ENCODE peak calls at places on chromosomes 3 and 15, in ten cellular contexts. H is nucleus accumbens; J is effector CD4-positive, alpha-beta T cell; R is fibroblast of gingiva; F is left ventricle myocardium superior; G is occipital lobe; Y is astrocyte of the spinal cord; K is stimulated activated CD4-positive, alpha-beta T cell treated with anti-CD3 and anti-CD28 coated beads, Interleukin-2, amount 100 ng/mL, for 48 hours; O is activated effector memory CD4-positive, alpha-beta T cell treated with anti-CD3 and anti-CD28 coated beads, Interleukin-2, amount 50 U/mL, for 16 hours; P is naive thymus-derived CD4-positive, alpha-beta T cell. C is an unnamed sample.
A peak's percentile ranks its signal among the peaks of the same experiment; 100 is the strongest.

GRCh38 chr3:183828538-183828870 is 3.1 kb upstream of the MAP6D1 start:
- DNase-seq in H (no peak), Y (no peak), F (no peak), R (no peak), P (no peak), J (no peak), K (no peak), G (no peak), O (peak; percentile 34), C (no peak)

GRCh38 chr3:46948830-46949671 is 27.5 kb downstream of the CCDC12 start:
- DNase-seq in Y (no peak), K (no peak), O (no peak), R (no peak), F (peak; percentile 59), H (no peak), G (no peak), P (no peak), J (no peak), C (no peak)

GRCh38 chr3:37987751-37988179 is 2.8 kb upstream of the VILL start:
- DNase-seq in R (no peak), H (no peak), K (no peak), O (no peak), F (no peak), P (no peak), G (no peak), Y (no peak), J (no peak), C (no peak)

GRCh38 chr3:126421573-126422119 is 26.9 kb downstream of the CFAP100 start:
- DNase-seq in J (no peak), O (no peak), H (no peak), R (no peak), G (no peak), F (no peak), Y (no peak), P (no peak), K (no peak), C (no peak)

GRCh38 chr15:85318048-85318731 is 62.2 kb upstream of the AKAP13 start:
- DNase-seq in G (no peak), O (peak; percentile 68), K (no peak), Y (peak; percentile 97), F (no peak), J (no peak), H (no peak), P (no peak), R (peak; percentile 90), C (no peak)

GRCh38 chr3:167318996-167319615 is 61.0 kb downstream of the ZBBX start:
- DNase-seq in O (no peak), H (no peak), F (no peak), K (no peak), Y (no peak), R (no peak), G (no peak), P (no peak), J (no peak), C (no peak)

GRCh38 chr15:81050806-81051205 is 50.1 kb downstream of the TLNRD1 start:
- DNase-seq in Y (no peak), P (no peak), F (no peak), O (no peak), R (no peak), H (no peak), G (no peak), K (no peak), J (no peak), C (no peak)

GRCh38 chr3:127477396-127477795 is 113.1 kb downstream of the TPRA1 start:
- DNase-seq in P (no peak), F (no peak), R (no peak), K (no peak), Y (no peak), H (no peak), O (peak; percentile 19), G (no peak), J (no peak), C (no peak)

GRCh38 chr3:183812746-183813445 is 12.5 kb downstream of the MAP6D1 start:
- DNase-seq in R (no peak), F (no peak), G (peak; percentile 53), K (no peak), H (peak; percentile 64), O (peak; percentile 10), J (no peak), Y (no peak), P (no peak), C (no peak)

GRCh38 chr15:45948226-45948625 is 313.4 kb downstream of the SQOR start:
- DNase-seq in O (no peak), K (no peak), R (no peak), P (no peak), Y (peak; percentile 39), J (no peak), F (no peak), H (no peak), G (no peak), C (no peak)

GRCh38 chr3:194949592-194949991 is 263.9 kb downstream of the FAM43A start:
- DNase-seq in J (no peak), G (no peak), P (no peak), R (no peak), Y (no peak), O (no peak), F (no peak), H (no peak), K (no peak), C (no peak)

GRCh38 chr3:158713094-158713499 is 19.2 kb downstream of the RARRES1 start:
- DNase-seq in P (no peak), O (no peak), R (peak; percentile 37), H (peak; percentile 30), J (no peak), G (no peak), Y (peak; percentile 79), F (peak; percentile 50), K (no peak), C (no peak)

GRCh38 chr15:78225783-78226541 is 8.4 kb downstream of the ACSBG1 start:
- DNase-seq in Y (peak; percentile 22), F (no peak), K (no peak), R (no peak), H (no peak), G (no peak), O (no peak), P (no peak), J (no peak), C (no peak)

GRCh38 chr3:185764168-185764988 is 60.5 kb downstream of the IGF2BP2 start:
- DNase-seq in R (peak; percentile 41), P (no peak), G (no peak), K (no peak), Y (no peak), J (no peak), H (peak; percentile 4), F (no peak), O (no peak), C (no peak)

GRCh38 chr3:46947981-46948791 is 28.4 kb downstream of the CCDC12 start:
- DNase-seq in O (peak; percentile 87), K (peak; percentile 51), H (no peak), J (peak; percentile 70), Y (no peak), R (no peak), G (no peak), P (no peak), F (peak; percentile 54), C (no peak)

GRCh38 chr15:67805008-67805681 is 20.2 kb upstream of the SKOR1 start:
- DNase-seq in K (no peak), Y (no peak), P (no peak), J (no peak), R (no peak), G (no peak), H (no peak), O (no peak), F (no peak), C (no peak)